ENCODE peak calls at places on chromosomes 12 and 14, in eight cellular contexts. One of them, this sample, is unnamed.

GRCh38 chr12:58966939-58967338 is 46.6 kb upstream of the LRIG3 start:
- DNase-seq in suprapubic skin: no peak
- DNase-seq in transverse colon: no peak
- DNase-seq in A549: peak
- DNase-seq in GM12878: no peak
- DNase-seq in tibial nerve: no peak
- DNase-seq in sigmoid colon: no peak
- DNase-seq in stomach: no peak
- DNase-seq in this sample: no peak

GRCh38 chr14:75972729-75973480 is 8.9 kb downstream of the TGFB3 start:
- DNase-seq in transverse colon: no peak
- DNase-seq in tibial nerve: no peak
- DNase-seq in stomach: no peak
- DNase-seq in suprapubic skin: no peak
- DNase-seq in A549: no peak
- DNase-seq in GM12878: no peak
- DNase-seq in sigmoid colon: no peak
- DNase-seq in this sample: no peak

GRCh38 chr12:132338311-132338710 is 8.9 kb upstream of the GALNT9 start:
- DNase-seq in stomach: no peak
- DNase-seq in A549: no peak
- DNase-seq in GM12878: no peak
- DNase-seq in suprapubic skin: no peak
- DNase-seq in sigmoid colon: no peak
- DNase-seq in transverse colon: no peak
- DNase-seq in tibial nerve: no peak
- DNase-seq in this sample: no peak

GRCh38 chr14:103142031-103142430 is 18.8 kb downstream of the TNFAIP2 start:
- DNase-seq in sigmoid colon: no peak
- DNase-seq in suprapubic skin: no peak
- DNase-seq in stomach: no peak
- DNase-seq in GM12878: no peak
- DNase-seq in transverse colon: no peak
- DNase-seq in A549: no peak
- DNase-seq in tibial nerve: no peak
- DNase-seq in this sample: no peak

GRCh38 chr12:4160314-4161040 is 113.1 kb upstream of the CCND2 start:
- DNase-seq in sigmoid colon: no peak
- DNase-seq in tibial nerve: no peak
- DNase-seq in GM12878: no peak
- DNase-seq in transverse colon: no peak
- DNase-seq in stomach: no peak
- DNase-seq in suprapubic skin: no peak
- DNase-seq in A549: no peak
- DNase-seq in this sample: no peak

GRCh38 chr12:121033625-121034349 is 5.3 kb downstream of the OASL start:
- DNase-seq in stomach: peak
- DNase-seq in transverse colon: no peak
- DNase-seq in sigmoid colon: no peak
- DNase-seq in GM12878: peak
- DNase-seq in suprapubic skin: no peak
- DNase-seq in tibial nerve: no peak
- DNase-seq in A549: peak
- DNase-seq in this sample: no peak

GRCh38 chr12:89016970-89017778 is 335.1 kb downstream of the DUSP6 start:
- DNase-seq in A549: peak
- DNase-seq in GM12878: no peak
- DNase-seq in stomach: no peak
- DNase-seq in sigmoid colon: peak
- DNase-seq in suprapubic skin: peak
- DNase-seq in tibial nerve: peak
- DNase-seq in transverse colon: no peak
- DNase-seq in this sample: no peak

GRCh38 chr14:73788871-73789590 is 62.6 kb upstream of the PTGR2 start:
- DNase-seq in transverse colon: no peak
- DNase-seq in A549: no peak
- DNase-seq in sigmoid colon: peak
- DNase-seq in suprapubic skin: no peak
- DNase-seq in tibial nerve: no peak
- DNase-seq in stomach: no peak
- DNase-seq in GM12878: no peak
- DNase-seq in this sample: no peak

GRCh38 chr12:873954-874353 is 75.5 kb downstream of the RAD52 start:
- DNase-seq in stomach: no peak
- DNase-seq in suprapubic skin: no peak
- DNase-seq in A549: peak
- DNase-seq in sigmoid colon: no peak
- DNase-seq in GM12878: no peak
- DNase-seq in tibial nerve: no peak
- DNase-seq in transverse colon: no peak
- DNase-seq in this sample: no peak

GRCh38 chr12:884746-885414 is 64.6 kb downstream of the RAD52 start:
- DNase-seq in stomach: no peak
- DNase-seq in transverse colon: no peak
- DNase-seq in A549: no peak
- DNase-seq in tibial nerve: no peak
- DNase-seq in GM12878: no peak
- DNase-seq in suprapubic skin: no peak
- DNase-seq in sigmoid colon: no peak
- DNase-seq in this sample: no peak

GRCh38 chr12:880656-881055 is 68.8 kb downstream of the RAD52 start:
- DNase-seq in transverse colon: no peak
- DNase-seq in A549: no peak
- DNase-seq in stomach: no peak
- DNase-seq in tibial nerve: no peak
- DNase-seq in GM12878: no peak
- DNase-seq in suprapubic skin: no peak
- DNase-seq in sigmoid colon: no peak
- DNase-seq in this sample: no peak

GRCh38 chr12:879641-880040 is 69.9 kb downstream of the RAD52 start:
- DNase-seq in stomach: no peak
- DNase-seq in A549: no peak
- DNase-seq in tibial nerve: no peak
- DNase-seq in sigmoid colon: no peak
- DNase-seq in transverse colon: no peak
- DNase-seq in suprapubic skin: no peak
- DNase-seq in GM12878: no peak
- DNase-seq in this sample: no peak
- TF ChIP-seq EP300 in stomach: no peak
- TF ChIP-seq EP300 in A549: no peak
- TF ChIP-seq EP300 in tibial nerve: no peak
- TF ChIP-seq EP300 in sigmoid colon: no peak
- TF ChIP-seq EP300 in transverse colon: no peak
- TF ChIP-seq EP300 in suprapubic skin: no peak
- TF ChIP-seq EP300 in GM12878: no peak
- TF ChIP-seq EP300 in this sample: no peak

GRCh38 chr12:119180380-119181040 is 1.8 kb downstream of the HSPB8 start:
- DNase-seq in GM12878: no peak
- DNase-seq in tibial nerve: peak
- DNase-seq in A549: peak
- DNase-seq in stomach: peak
- DNase-seq in sigmoid colon: peak
- DNase-seq in transverse colon: peak
- DNase-seq in suprapubic skin: peak
- DNase-seq in this sample: peak
- TF ChIP-seq POLR2A in GM12878: no peak
- TF ChIP-seq POLR2A in tibial nerve: no peak
- TF ChIP-seq POLR2A in A549: no peak
- TF ChIP-seq POLR2A in stomach: no peak
- TF ChIP-seq POLR2A in sigmoid colon: no peak
- TF ChIP-seq POLR2A in transverse colon: no peak
- TF ChIP-seq POLR2A in suprapubic skin: no peak
- TF ChIP-seq POLR2A in this sample: no peak

GRCh38 chr12:52235822-52236291 is 2.8 kb downstream of the KRT7 start:
- DNase-seq in A549: peak
- DNase-seq in stomach: peak
- DNase-seq in suprapubic skin: peak
- DNase-seq in sigmoid colon: peak
- DNase-seq in GM12878: no peak
- DNase-seq in transverse colon: peak
- DNase-seq in tibial nerve: no peak
- DNase-seq in this sample: no peak
- TF ChIP-seq EP300 in A549: no peak
- TF ChIP-seq EP300 in stomach: no peak
- TF ChIP-seq EP300 in suprapubic skin: no peak
- TF ChIP-seq EP300 in sigmoid colon: no peak
- TF ChIP-seq EP300 in GM12878: no peak
- TF ChIP-seq EP300 in transverse colon: no peak
- TF ChIP-seq EP300 in tibial nerve: no peak
- TF ChIP-seq EP300 in this sample: no peak

DNA sequence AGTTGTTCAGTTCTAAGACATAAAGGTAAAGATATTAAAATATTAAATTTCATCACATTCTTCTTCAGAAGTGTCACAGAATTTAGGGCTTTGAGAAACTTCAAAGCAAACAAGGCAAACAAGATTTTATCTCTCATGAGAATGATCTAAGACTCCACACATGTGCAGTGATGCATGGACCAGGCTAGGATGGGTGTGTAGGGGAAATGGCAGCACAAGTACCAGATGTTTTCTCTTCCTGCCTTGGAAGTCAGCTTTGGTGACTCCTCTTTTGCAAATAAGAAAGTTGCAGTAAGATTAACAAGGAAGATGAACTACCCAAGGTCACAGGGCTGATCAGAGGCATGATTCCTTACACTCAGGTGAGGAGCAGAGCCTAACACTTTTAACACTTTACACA is 163.8 kb upstream of the LMNTD1 start:
- DNase-seq in A549: no peak
- DNase-seq in sigmoid colon: no peak
- DNase-seq in transverse colon: no peak
- DNase-seq in GM12878: no peak
- DNase-seq in tibial nerve: no peak
- DNase-seq in stomach: no peak
- DNase-seq in suprapubic skin: no peak
- DNase-seq in this sample: no peak
- TF ChIP-seq POLR2A in A549: no peak
- TF ChIP-seq POLR2A in sigmoid colon: no peak
- TF ChIP-seq POLR2A in transverse colon: no peak
- TF ChIP-seq POLR2A in GM12878: no peak
- TF ChIP-seq POLR2A in tibial nerve: no peak
- TF ChIP-seq POLR2A in stomach: no peak
- TF ChIP-seq POLR2A in suprapubic skin: no peak
- TF ChIP-seq POLR2A in this sample: no peak

GRCh38 chr12:43332977-43333649 is 218.9 kb downstream of the ADAMTS20 start:
- DNase-seq in GM12878: no peak
- DNase-seq in stomach: no peak
- DNase-seq in suprapubic skin: no peak
- DNase-seq in A549: no peak
- DNase-seq in transverse colon: no peak
- DNase-seq in tibial nerve: no peak
- DNase-seq in sigmoid colon: no peak
- DNase-seq in this sample: no peak
- TF ChIP-seq EP300 in GM12878: no peak
- TF ChIP-seq EP300 in stomach: no peak
- TF ChIP-seq EP300 in suprapubic skin: no peak
- TF ChIP-seq EP300 in A549: no peak
- TF ChIP-seq EP300 in transverse colon: no peak
- TF ChIP-seq EP300 in tibial nerve: no peak
- TF ChIP-seq EP300 in sigmoid colon: no peak
- TF ChIP-seq EP300 in this sample: no peak

DNA sequence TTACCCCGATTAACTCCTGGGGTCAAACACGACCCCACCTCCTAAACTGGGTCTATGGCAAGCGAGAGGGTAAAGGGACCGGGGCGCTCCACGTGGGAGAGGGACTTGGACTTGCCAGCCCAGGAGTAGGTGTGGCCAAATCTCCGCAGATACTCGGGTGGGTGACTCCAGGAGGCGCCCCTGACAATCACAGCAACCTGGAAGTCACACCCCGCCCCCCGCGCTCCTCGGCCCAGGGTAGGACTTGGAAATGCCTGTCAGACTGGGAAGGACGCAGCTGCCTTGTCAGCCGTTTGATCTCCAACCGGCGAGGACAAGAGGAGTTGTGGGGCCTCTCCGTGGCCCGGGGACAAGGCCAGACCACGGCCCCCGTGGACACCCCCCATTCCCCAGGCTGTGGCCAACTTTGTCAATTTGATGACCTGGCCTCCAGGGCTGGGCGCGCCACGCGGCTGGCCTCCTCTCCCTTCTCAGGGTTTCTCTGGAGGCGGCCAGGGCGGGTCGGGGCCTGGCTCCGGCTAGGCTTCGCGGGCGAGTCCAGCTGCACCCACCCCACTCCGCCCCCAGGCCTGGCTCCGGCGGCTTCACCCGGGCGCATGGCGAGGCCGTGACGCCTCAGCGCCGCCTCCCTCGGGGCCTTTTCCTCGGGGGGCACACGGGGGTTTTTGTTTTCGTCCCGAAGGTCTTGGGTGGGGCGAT is 1.2 kb upstream of the BCL11B start:
- DNase-seq in tibial nerve: no peak
- DNase-seq in sigmoid colon: no peak
- DNase-seq in stomach: peak
- DNase-seq in transverse colon: peak
- DNase-seq in A549: peak
- DNase-seq in GM12878: no peak
- DNase-seq in suprapubic skin: peak
- DNase-seq in this sample: no peak
- TF ChIP-seq POLR2A in tibial nerve: no peak
- TF ChIP-seq POLR2A in sigmoid colon: no peak
- TF ChIP-seq POLR2A in stomach: no peak
- TF ChIP-seq POLR2A in transverse colon: no peak
- TF ChIP-seq POLR2A in A549: no peak
- TF ChIP-seq POLR2A in GM12878: no peak
- TF ChIP-seq POLR2A in suprapubic skin: peak
- TF ChIP-seq POLR2A in this sample: no peak

DNA sequence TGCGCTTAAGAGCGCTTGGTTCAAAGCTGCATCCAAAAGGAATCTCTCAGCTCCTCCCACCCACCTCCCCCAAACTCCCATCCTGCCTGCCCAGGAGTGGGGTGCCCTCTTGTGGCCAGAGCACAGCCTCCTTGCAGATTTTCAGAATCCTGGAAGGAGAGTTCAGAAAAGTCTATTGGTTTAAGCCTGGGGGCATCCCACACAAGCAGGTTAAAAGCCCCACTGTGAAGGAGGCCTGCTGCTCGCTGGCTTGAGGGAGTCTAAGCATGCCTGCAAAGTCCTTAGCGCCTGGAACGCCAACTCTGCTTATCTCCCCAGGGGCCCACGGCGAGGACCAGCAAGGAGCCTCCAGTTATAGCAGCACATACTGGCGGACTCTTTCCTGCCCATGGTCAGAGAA is 297.1 kb downstream of the KSR2 start:
- DNase-seq in suprapubic skin: no peak
- DNase-seq in transverse colon: no peak
- DNase-seq in sigmoid colon: no peak
- DNase-seq in stomach: no peak
- DNase-seq in A549: peak
- DNase-seq in GM12878: no peak
- DNase-seq in tibial nerve: peak
- DNase-seq in this sample: no peak
- TF ChIP-seq EP300 in suprapubic skin: no peak
- TF ChIP-seq EP300 in transverse colon: no peak
- TF ChIP-seq EP300 in sigmoid colon: no peak
- TF ChIP-seq EP300 in stomach: no peak
- TF ChIP-seq EP300 in A549: no peak
- TF ChIP-seq EP300 in GM12878: no peak
- TF ChIP-seq EP300 in tibial nerve: no peak
- TF ChIP-seq EP300 in this sample: no peak

This sample was measured in ovary.